ENCODE peak calls at places on chromosomes 4 and X, in seven cellular contexts. Y is AG04449, N is GM23338, I is omental fat pad, G is NCI-H1092, S is small intestine, Q is bronchial epithelial cell. C is an unnamed sample.
A peak's percentile ranks its signal among the peaks of the same experiment; 100 is the strongest.

GRCh38 chrX:109199726-109200125 is 282.2 kb downstream of the GUCY2F start:
- DNase-seq in Y (peak; percentile 4), N (no peak), I (no peak), G (no peak), S (no peak), Q (peak; percentile 0), C (no peak)

GRCh38 chr4:174260099-174260498 is 23.4 kb downstream of the FBXO8 start:
- DNase-seq in Y (peak; percentile 34), N (no peak), I (no peak), G (no peak), S (peak; percentile 77), Q (peak; percentile 92), C (no peak)

GRCh38 chrX:80876877-80877276 is 67.2 kb upstream of the BRWD3 start:
- DNase-seq in Y (no peak), N (peak; percentile 43), I (no peak), G (peak; percentile 10), S (peak; percentile 8), Q (peak; percentile 14), C (peak; percentile 4)

GRCh38 chrX:136202889-136203288 is 48.3 kb downstream of the MAP7D3 start:
- DNase-seq in Y (no peak), N (no peak), I (no peak), G (no peak), S (no peak), Q (no peak), C (peak; percentile 83)

GRCh38 chr4:147173797-147174196 is 228.1 kb upstream of the TTC29 start:
- DNase-seq in Y (no peak), N (no peak), I (no peak), G (no peak), S (no peak), Q (no peak), C (no peak)

GRCh38 chr4:10971800-10972398 is 287.3 kb upstream of the CLNK start:
- DNase-seq in Y (no peak), N (no peak), I (no peak), G (no peak), S (no peak), Q (peak; percentile 84), C (no peak)

GRCh38 chr4:76799139-76799538 is 98.8 kb downstream of the SOWAHB start:
- DNase-seq in Y (no peak), N (no peak), I (no peak), G (no peak), S (no peak), Q (no peak), C (no peak)

GRCh38 chrX:42515939-42516338 is 262.0 kb downstream of the PPP1R2C start:
- DNase-seq in Y (no peak), N (no peak), I (no peak), G (no peak), S (no peak), Q (peak; percentile 59), C (no peak)

GRCh38 chrX:1545776-1546408 is 8.9 kb upstream of the P2RY8 start:
- DNase-seq in Y (no peak), N (no peak), I (no peak), G (no peak), S (no peak), Q (no peak), C (no peak)

GRCh38 chr4:68175562-68176155 is 46.0 kb upstream of the TMPRSS11F start:
- DNase-seq in Y (peak; percentile 3), N (peak; percentile 87), I (no peak), G (peak; percentile 46), S (peak; percentile 45), Q (peak; percentile 65), C (peak; percentile 7)

GRCh38 chrX:16320765-16321355 is 153.6 kb downstream of the MAGEB17 start:
- DNase-seq in Y (no peak), N (no peak), I (no peak), G (no peak), S (no peak), Q (peak; percentile 19), C (no peak)

GRCh38 chr4:26723216-26723615 is 137.4 kb upstream of the STIM2 start:
- DNase-seq in Y (no peak), N (no peak), I (no peak), G (no peak), S (no peak), Q (no peak), C (no peak)

GRCh38 chr4:118772149-118773081 is 63.5 kb downstream of the SEC24D start:
- DNase-seq in Y (no peak), N (peak; percentile 69), I (no peak), G (peak; percentile 26), S (peak; percentile 48), Q (peak; percentile 66), C (no peak)

GRCh38 chr4:186844059-186844681 is 120.5 kb upstream of the FAT1 start:
- DNase-seq in Y (no peak), N (no peak), I (no peak), G (no peak), S (peak; percentile 55), Q (peak; percentile 39), C (peak; percentile 71)

GRCh38 chrX:13695601-13696115 is 6.7 kb downstream of the RAB9A start:
- DNase-seq in Y (no peak), N (no peak), I (no peak), G (no peak), S (no peak), Q (no peak), C (no peak)

GRCh38 chr4:54165438-54165837 is 63.7 kb upstream of the PDGFRA start:
- DNase-seq in Y (peak; percentile 86), N (no peak), I (no peak), G (no peak), S (no peak), Q (peak; percentile 81), C (peak; percentile 95)